ENCODE peak calls at places on chromosomes 5 and 9, in seven cellular contexts. T is ovary, B is HepG2, U is tibial nerve, Z is esophagus squamous epithelium, A is IMR-90, S is NB4. W is an unnamed sample.

GRCh38 chr9:116546711-116547581 is 140.2 kb upstream of the TRIM32 start:
- DNase-seq in T (no peak), S (peak; percentile 34), Z (no peak), A (peak; percentile 48), U (no peak), B (peak; percentile 90), W (no peak)

GRCh38 chr9:109319072-109319630 is 1.7 kb downstream of the EPB41L4B start:
- DNase-seq in U (no peak), A (no peak), T (peak; percentile 63), B (no peak), S (no peak), Z (no peak), W (no peak)

GRCh38 chr5:169911448-169912212 is 68.7 kb downstream of the INSYN2B start:
- DNase-seq in B (no peak), Z (no peak), A (no peak), S (no peak), T (no peak), U (no peak), W (no peak)

GRCh38 chr9:126985870-126986498 is 71.4 kb downstream of the RALGPS1 start:
- DNase-seq in Z (no peak), U (peak; percentile 64), T (no peak), S (peak; percentile 97), A (peak; percentile 17), B (peak; percentile 5), W (peak; percentile 90)

GRCh38 chr5:124628721-124629596 is 117.5 kb downstream of the ZNF608 start:
- DNase-seq in U (no peak), A (peak; percentile 99), Z (no peak), B (peak; percentile 84), S (peak; percentile 83), T (no peak), W (peak; percentile 52)

GRCh38 chr9:38126730-38127129 is 57.7 kb upstream of the SHB start:
- DNase-seq in T (no peak), Z (no peak), S (no peak), B (no peak), U (no peak), A (no peak), W (no peak)

GRCh38 chr9:127972316-127972871 is 8.4 kb downstream of the EEIG1 start:
- DNase-seq in Z (no peak), T (peak; percentile 47), U (no peak), B (no peak), A (no peak), S (no peak), W (no peak)

GRCh38 chr5:132069994-132070393 is 3.6 kb upstream of the CSF2 start:
- DNase-seq in B (no peak), A (no peak), T (no peak), Z (no peak), U (no peak), S (no peak), W (no peak)

GRCh38 chr9:101400120-101400519 is 1.5 kb downstream of the ZNF189 start:
- DNase-seq in U (no peak), S (no peak), T (no peak), B (no peak), A (no peak), Z (no peak), W (no peak)

GRCh38 chr5:124957063-124957462 is 210.6 kb upstream of the ZNF608 start:
- DNase-seq in A (no peak), Z (no peak), B (no peak), T (no peak), U (no peak), S (no peak), W (no peak)

GRCh38 chr9:105554042-105554441 is 3.9 kb upstream of the FKTN start:
- DNase-seq in S (no peak), A (peak; percentile 41), T (peak; percentile 35), Z (no peak), U (no peak), B (no peak), W (no peak)

GRCh38 chr9:105557804-105558610 is at the start of gene FKTN:
- DNase-seq in Z (peak; percentile 24), B (peak; percentile 73), A (peak; percentile 81), U (peak; percentile 78), S (peak; percentile 88), T (peak; percentile 89), W (peak; percentile 85)
- TF ChIP-seq POLR2A in Z (no peak), B (peak; percentile 84), A (no peak), U (no peak), S (peak; percentile 54), T (no peak), W (no peak)

GRCh38 chr5:138579517-138579863 is 4.3 kb upstream of the HSPA9 start:
- DNase-seq in S (no peak), T (no peak), U (no peak), B (no peak), A (no peak), Z (no peak), W (no peak)

GRCh38 chr5:138574744-138575193 is 432 bp downstream of the HSPA9 start:
- DNase-seq in A (peak; percentile 24), U (no peak), S (no peak), Z (no peak), B (no peak), T (no peak), W (no peak)

GRCh38 chr5:138573949-138574670 is 1.1 kb downstream of the HSPA9 start:
- DNase-seq in U (no peak), S (peak; percentile 58), Z (no peak), T (no peak), B (no peak), A (peak; percentile 52), W (no peak)

GRCh38 chr5:138573223-138573622 is 2.0 kb downstream of the HSPA9 start:
- DNase-seq in T (no peak), B (no peak), Z (no peak), A (no peak), U (no peak), S (no peak), W (no peak)

GRCh38 chr5:138575194-138576015 is at the start of gene HSPA9:
- DNase-seq in Z (peak; percentile 93), A (peak; percentile 100), T (peak; percentile 98), U (peak; percentile 98), S (peak; percentile 99), B (peak; percentile 98), W (peak; percentile 98)
- TF ChIP-seq CTCF in Z (peak; percentile 39), A (no peak), T (peak; percentile 6), U (no peak), S (no peak), B (no peak), W (no peak)

GRCh38 chr5:136133416-136134383 is 1.1 kb downstream of the SMAD5 start:
- DNase-seq in S (peak; percentile 62), U (peak; percentile 26), B (peak; percentile 52), A (peak; percentile 59), T (peak; percentile 63), Z (no peak), W (peak; percentile 88)

GRCh38 chr5:136134653-136135052 is 2.0 kb downstream of the SMAD5 start:
- DNase-seq in A (no peak), T (no peak), Z (no peak), U (no peak), S (no peak), B (no peak), W (no peak)

GRCh38 chr5:136132087-136132486 is 558 bp upstream of the SMAD5 start:
- DNase-seq in Z (no peak), A (no peak), T (peak; percentile 44), U (no peak), S (peak; percentile 29), B (peak; percentile 6), W (peak; percentile 85)

GRCh38 chr5:136130581-136130980 is 2.1 kb upstream of the SMAD5 start:
- DNase-seq in Z (no peak), U (no peak), T (no peak), S (no peak), A (no peak), B (no peak), W (no peak)

GRCh38 chr5:136132557-136133415 is at the start of gene SMAD5:
- DNase-seq in Z (peak; percentile 48), B (peak; percentile 88), T (peak; percentile 97), A (peak; percentile 95), S (peak; percentile 94), U (peak; percentile 85), W (peak; percentile 91)
- TF ChIP-seq POLR2A in Z (no peak), B (peak; percentile 66), T (peak; percentile 91), A (no peak), S (peak; percentile 56), U (peak; percentile 92), W (peak; percentile 37)

GRCh38 chr9:17081351-17081750 is 53.5 kb upstream of the CNTLN start:
- DNase-seq in Z (no peak), B (no peak), A (no peak), U (no peak), S (no peak), T (no peak), W (no peak)

GRCh38 chr9:17081814-17082213 is 53.0 kb upstream of the CNTLN start:
- DNase-seq in B (no peak), S (no peak), U (no peak), A (peak; percentile 10), Z (no peak), T (no peak), W (no peak)

GRCh38 chr9:17082343-17082742 is 52.5 kb upstream of the CNTLN start:
- DNase-seq in S (no peak), Z (no peak), U (peak; percentile 14), B (no peak), T (peak; percentile 58), A (peak; percentile 60), W (no peak)
- TF ChIP-seq CTCF in S (no peak), Z (no peak), U (no peak), B (no peak), T (no peak), A (peak; percentile 25), W (no peak)

DNA sequence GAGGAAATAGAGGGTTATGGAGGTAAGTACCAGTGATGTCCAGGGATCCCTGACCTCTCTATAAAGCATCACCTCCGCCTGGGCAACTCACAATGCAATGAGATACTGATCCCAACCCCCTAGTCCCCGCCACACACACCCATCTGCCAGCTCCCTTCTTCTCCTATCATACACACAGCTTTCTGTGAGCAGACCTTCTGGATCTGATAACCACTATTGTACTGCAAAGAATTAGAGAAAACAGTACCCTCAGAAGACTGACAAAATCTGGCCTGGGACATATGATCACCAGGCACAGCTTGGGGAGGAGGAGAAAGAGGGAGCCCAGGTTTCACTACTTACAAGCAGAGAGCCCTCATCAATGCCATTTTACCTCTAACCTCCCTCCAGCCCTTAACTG is 249.0 kb downstream of the SEC61B start:
- DNase-seq in U (no peak), A (no peak), S (no peak), B (no peak), T (no peak), Z (no peak), W (no peak)
- TF ChIP-seq POLR2A in U (no peak), A (no peak), S (no peak), B (no peak), T (no peak), Z (no peak), W (no peak)

GRCh38 chr5:60598424-60598823 is 101.5 kb downstream of the DEPDC1B start:
- DNase-seq in B (no peak), A (no peak), S (no peak), Z (no peak), U (no peak), T (no peak), W (no peak)

GRCh38 chr5:60594715-60595114 is 105.3 kb downstream of the DEPDC1B start:
- DNase-seq in B (no peak), U (no peak), S (no peak), A (no peak), Z (no peak), T (no peak), W (no peak)

GRCh38 chr5:60590172-60590571 is 109.8 kb downstream of the DEPDC1B start:
- DNase-seq in S (no peak), T (no peak), U (no peak), B (no peak), A (no peak), Z (no peak), W (no peak)

GRCh38 chr5:60597570-60597969 is 102.4 kb downstream of the DEPDC1B start:
- DNase-seq in T (no peak), Z (no peak), B (no peak), U (no peak), A (no peak), S (peak; percentile 62), W (no peak)

GRCh38 chr5:60595183-60595582 is 104.8 kb downstream of the DEPDC1B start:
- DNase-seq in B (no peak), S (no peak), A (no peak), U (no peak), T (no peak), Z (no peak), W (no peak)
- TF ChIP-seq CTCF in B (no peak), S (no peak), A (no peak), U (no peak), T (no peak), Z (no peak), W (no peak)